ENCODE peak calls at places on chromosomes 7 and 10, in eight cellular contexts. One of them, this sample, is unnamed.

GRCh38 chr7:123961731-123962130 is 36.7 kb downstream of the SPAM1 start:
- DNase-seq in testis: no peak
- DNase-seq in ovary: no peak
- DNase-seq in HCT116: no peak
- DNase-seq in stomach: no peak
- DNase-seq in breast epithelium: no peak
- DNase-seq in transverse colon: no peak
- DNase-seq in body of pancreas: no peak
- DNase-seq in this sample: no peak

GRCh38 chr10:76382381-76382851 is 951.0 kb downstream of the LRMDA start:
- DNase-seq in testis: no peak
- DNase-seq in ovary: no peak
- DNase-seq in HCT116: no peak
- DNase-seq in stomach: no peak
- DNase-seq in breast epithelium: no peak
- DNase-seq in transverse colon: no peak
- DNase-seq in body of pancreas: no peak
- DNase-seq in this sample: no peak

GRCh38 chr10:132205650-132206376 is 19.1 kb downstream of the DPYSL4 start:
- DNase-seq in testis: no peak
- DNase-seq in ovary: no peak
- DNase-seq in HCT116: no peak
- DNase-seq in stomach: no peak
- DNase-seq in breast epithelium: no peak
- DNase-seq in transverse colon: no peak
- DNase-seq in body of pancreas: no peak
- DNase-seq in this sample: no peak

GRCh38 chr7:2380461-2380860 is 22.9 kb upstream of the CHST12 start:
- DNase-seq in testis: no peak
- DNase-seq in ovary: no peak
- DNase-seq in HCT116: no peak
- DNase-seq in stomach: no peak
- DNase-seq in breast epithelium: no peak
- DNase-seq in transverse colon: no peak
- DNase-seq in body of pancreas: no peak
- DNase-seq in this sample: no peak

GRCh38 chr7:38886265-38886664 is 22.7 kb downstream of the VPS41 start:
- DNase-seq in testis: no peak
- DNase-seq in ovary: no peak
- DNase-seq in HCT116: no peak
- DNase-seq in stomach: no peak
- DNase-seq in breast epithelium: no peak
- DNase-seq in transverse colon: no peak
- DNase-seq in body of pancreas: no peak
- DNase-seq in this sample: no peak

GRCh38 chr7:28354601-28355062 is 57.7 kb upstream of the CREB5 start:
- DNase-seq in testis: no peak
- DNase-seq in ovary: no peak
- DNase-seq in HCT116: no peak
- DNase-seq in stomach: no peak
- DNase-seq in breast epithelium: no peak
- DNase-seq in transverse colon: no peak
- DNase-seq in body of pancreas: peak; percentile 93
- DNase-seq in this sample: no peak

GRCh38 chr7:36080843-36081242 is 72.2 kb upstream of the EEPD1 start:
- DNase-seq in testis: no peak
- DNase-seq in ovary: no peak
- DNase-seq in HCT116: no peak
- DNase-seq in stomach: peak; percentile 49
- DNase-seq in breast epithelium: no peak
- DNase-seq in transverse colon: no peak
- DNase-seq in body of pancreas: no peak
- DNase-seq in this sample: no peak

GRCh38 chr7:17159500-17160037 is 138.9 kb upstream of the AHR start:
- DNase-seq in testis: no peak
- DNase-seq in ovary: no peak
- DNase-seq in HCT116: no peak
- DNase-seq in stomach: no peak
- DNase-seq in breast epithelium: no peak
- DNase-seq in transverse colon: no peak
- DNase-seq in body of pancreas: no peak
- DNase-seq in this sample: no peak

GRCh38 chr10:103021897-103022286 is 103.8 kb downstream of the CNNM2 start:
- DNase-seq in testis: no peak
- DNase-seq in ovary: no peak
- DNase-seq in HCT116: no peak
- DNase-seq in stomach: peak; percentile 29
- DNase-seq in breast epithelium: no peak
- DNase-seq in transverse colon: no peak
- DNase-seq in body of pancreas: no peak
- DNase-seq in this sample: no peak

GRCh38 chr7:106568680-106569499 is 92.1 kb downstream of the CCDC71L start:
- DNase-seq in testis: no peak
- DNase-seq in ovary: no peak
- DNase-seq in HCT116: peak; percentile 52
- DNase-seq in stomach: no peak
- DNase-seq in breast epithelium: peak; percentile 79
- DNase-seq in transverse colon: no peak
- DNase-seq in body of pancreas: peak; percentile 16
- DNase-seq in this sample: no peak

GRCh38 chr7:25288536-25289283 is 60.4 kb upstream of the NPVF start:
- DNase-seq in testis: no peak
- DNase-seq in ovary: no peak
- DNase-seq in HCT116: no peak
- DNase-seq in stomach: no peak
- DNase-seq in breast epithelium: no peak
- DNase-seq in transverse colon: no peak
- DNase-seq in body of pancreas: no peak
- DNase-seq in this sample: no peak

GRCh38 chr10:93913706-93914105 is 19.9 kb downstream of the SLC35G1 start:
- DNase-seq in testis: no peak
- DNase-seq in ovary: no peak
- DNase-seq in HCT116: no peak
- DNase-seq in stomach: no peak
- DNase-seq in breast epithelium: no peak
- DNase-seq in transverse colon: no peak
- DNase-seq in body of pancreas: no peak
- DNase-seq in this sample: no peak

GRCh38 chr10:65808687-65809333 is 1117.0 kb upstream of the LRRTM3 start:
- DNase-seq in testis: no peak
- DNase-seq in ovary: no peak
- DNase-seq in HCT116: no peak
- DNase-seq in stomach: no peak
- DNase-seq in breast epithelium: no peak
- DNase-seq in transverse colon: no peak
- DNase-seq in body of pancreas: no peak
- DNase-seq in this sample: no peak

GRCh38 chr7:73966062-73966940 is 61.7 kb upstream of the ELN start:
- DNase-seq in testis: no peak
- DNase-seq in ovary: no peak
- DNase-seq in HCT116: no peak
- DNase-seq in stomach: no peak
- DNase-seq in breast epithelium: peak; percentile 15
- DNase-seq in transverse colon: no peak
- DNase-seq in body of pancreas: no peak
- DNase-seq in this sample: no peak

DNA sequence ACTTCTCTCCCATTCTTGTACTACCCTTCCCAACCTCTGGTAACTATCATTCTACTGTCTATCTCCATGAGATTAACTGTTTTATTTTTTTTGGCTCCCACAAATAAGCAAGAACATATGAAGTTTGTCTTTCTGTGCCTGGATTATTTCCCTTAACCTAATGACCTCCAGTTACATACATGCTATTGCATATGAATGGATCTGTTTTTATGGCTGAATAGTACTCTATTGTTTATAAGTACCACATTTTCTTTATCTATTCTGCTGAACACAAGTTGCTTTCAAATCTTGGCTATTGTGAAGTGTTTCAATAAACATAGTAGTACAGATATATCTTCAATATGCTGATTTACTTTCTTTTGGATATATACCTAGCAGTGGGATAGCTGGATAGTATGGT is 376.6 kb upstream of the KCND2 start:
- DNase-seq in testis: no peak
- DNase-seq in ovary: no peak
- DNase-seq in HCT116: no peak
- DNase-seq in stomach: no peak
- DNase-seq in breast epithelium: no peak
- DNase-seq in transverse colon: no peak
- DNase-seq in body of pancreas: no peak
- DNase-seq in this sample: no peak
- TF ChIP-seq POLR2A in testis: no peak
- TF ChIP-seq POLR2A in ovary: no peak
- TF ChIP-seq POLR2A in HCT116: no peak
- TF ChIP-seq POLR2A in stomach: no peak
- TF ChIP-seq POLR2A in breast epithelium: no peak
- TF ChIP-seq POLR2A in transverse colon: no peak
- TF ChIP-seq POLR2A in body of pancreas: no peak
- TF ChIP-seq POLR2A in this sample: no peak

DNA sequence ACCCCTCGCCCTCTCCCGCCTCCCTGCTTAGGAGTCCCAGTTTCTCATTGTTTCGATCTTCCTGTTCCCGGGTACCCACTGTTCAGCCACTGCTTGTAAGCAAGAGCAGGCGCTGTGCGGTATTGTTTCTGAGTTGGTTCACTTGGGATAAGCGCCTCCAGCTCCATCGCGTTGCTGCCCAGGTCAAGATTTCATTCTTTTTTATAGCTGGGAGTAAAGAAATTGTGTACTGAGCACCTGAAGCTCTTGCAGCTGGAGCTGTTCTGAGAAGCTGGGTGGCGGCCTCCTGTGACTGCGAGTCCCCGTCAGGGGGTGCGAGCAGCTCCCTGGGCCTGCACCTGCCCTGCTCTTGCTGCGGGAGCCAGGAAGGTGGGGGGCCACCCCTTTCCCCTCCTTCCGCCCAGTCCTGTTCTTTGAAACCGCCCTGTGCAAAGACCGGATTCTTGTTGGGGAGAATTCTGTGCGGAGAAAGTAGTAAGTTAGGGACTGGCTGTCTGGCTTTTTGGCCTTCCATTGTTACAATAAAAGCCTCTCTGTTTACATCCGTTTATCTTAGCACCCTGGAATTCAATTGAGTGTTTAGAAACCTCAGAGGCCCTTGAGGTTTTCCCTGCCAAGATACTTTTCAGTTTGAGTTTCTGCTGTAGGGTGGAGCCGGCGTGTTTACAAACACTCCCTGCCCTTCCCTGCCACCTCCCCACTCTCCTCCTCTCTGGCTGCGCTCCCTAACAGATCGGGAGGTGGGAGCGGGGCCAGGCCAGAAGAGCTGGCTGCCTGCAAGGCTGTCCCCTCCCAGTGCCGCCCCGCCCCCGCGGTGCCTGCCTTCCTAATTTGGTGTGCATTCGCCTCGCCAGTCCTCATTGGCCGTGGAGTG is 30.8 kb upstream of the AP5Z1 start:
- DNase-seq in testis: peak; percentile 98
- DNase-seq in ovary: peak; percentile 99
- DNase-seq in HCT116: peak; percentile 85
- DNase-seq in stomach: peak; percentile 97
- DNase-seq in breast epithelium: peak; percentile 99
- DNase-seq in transverse colon: peak; percentile 98
- DNase-seq in body of pancreas: peak; percentile 97
- DNase-seq in this sample: peak; percentile 69
- TF ChIP-seq POLR2A in testis: no peak
- TF ChIP-seq POLR2A in ovary: no peak
- TF ChIP-seq POLR2A in HCT116: no peak
- TF ChIP-seq POLR2A in stomach: no peak
- TF ChIP-seq POLR2A in breast epithelium: no peak
- TF ChIP-seq POLR2A in transverse colon: peak; percentile 21
- TF ChIP-seq POLR2A in body of pancreas: no peak
- TF ChIP-seq POLR2A in this sample: peak; percentile 48

GRCh38 chr7:135168489-135169140 is 1.9 kb downstream of the CYREN start:
- DNase-seq in testis: no peak
- DNase-seq in ovary: no peak
- DNase-seq in HCT116: no peak
- DNase-seq in stomach: no peak
- DNase-seq in breast epithelium: no peak
- DNase-seq in transverse colon: no peak
- DNase-seq in body of pancreas: peak; percentile 12
- DNase-seq in this sample: no peak

GRCh38 chr7:135169141-135169935 is 1.2 kb downstream of the CYREN start:
- DNase-seq in testis: no peak
- DNase-seq in ovary: peak; percentile 39
- DNase-seq in HCT116: peak; percentile 68
- DNase-seq in stomach: no peak
- DNase-seq in breast epithelium: no peak
- DNase-seq in transverse colon: peak; percentile 76
- DNase-seq in body of pancreas: peak; percentile 39
- DNase-seq in this sample: peak; percentile 69

GRCh38 chr7:135168001-135168400 is 2.5 kb downstream of the CYREN start:
- DNase-seq in testis: no peak
- DNase-seq in ovary: no peak
- DNase-seq in HCT116: no peak
- DNase-seq in stomach: no peak
- DNase-seq in breast epithelium: no peak
- DNase-seq in transverse colon: peak; percentile 48
- DNase-seq in body of pancreas: peak; percentile 21
- DNase-seq in this sample: no peak

GRCh38 chr7:135169936-135170222 is 628 bp downstream of the CYREN start:
- DNase-seq in testis: no peak
- DNase-seq in ovary: no peak
- DNase-seq in HCT116: no peak
- DNase-seq in stomach: no peak
- DNase-seq in breast epithelium: no peak
- DNase-seq in transverse colon: no peak
- DNase-seq in body of pancreas: no peak
- DNase-seq in this sample: no peak

DNA sequence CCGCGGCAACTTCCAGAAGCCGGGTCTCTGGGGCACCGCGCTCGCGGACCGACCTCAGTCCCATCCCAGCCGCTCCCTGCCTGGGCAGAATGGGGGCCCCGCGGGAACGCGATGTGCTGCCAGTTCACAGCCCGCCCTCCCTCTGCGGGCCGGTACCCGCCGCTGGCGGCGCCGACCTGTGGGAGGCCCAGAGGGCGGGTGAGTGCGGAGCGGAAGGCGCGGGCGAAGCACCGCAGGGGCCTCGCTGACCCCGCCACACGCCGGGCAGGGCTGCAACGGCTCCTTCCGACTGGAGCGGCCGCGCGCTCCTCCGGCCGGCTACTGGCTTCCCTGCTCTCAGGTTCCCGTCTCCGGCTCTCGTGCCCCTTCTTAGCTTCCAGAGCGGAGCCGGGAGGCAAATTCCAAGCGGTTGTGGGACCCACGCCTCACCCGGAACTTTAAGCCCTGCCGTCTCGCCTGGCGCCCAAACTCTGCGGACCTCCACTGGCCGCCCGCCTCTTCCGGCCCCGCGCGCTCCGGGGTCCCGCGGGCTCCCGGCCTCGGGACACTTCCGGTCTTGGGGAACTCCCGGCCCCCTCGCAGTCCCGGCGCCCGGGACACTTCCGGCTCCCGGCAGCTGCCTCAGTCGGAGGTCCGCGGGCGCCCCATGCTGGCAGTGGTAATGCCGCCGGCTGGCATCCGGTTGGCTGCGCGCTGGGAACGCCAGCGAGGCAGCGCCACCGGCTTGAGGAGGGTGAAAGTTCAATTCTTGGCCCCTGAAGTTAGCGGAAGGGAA is at the start of gene CYREN:
- DNase-seq in testis: peak; percentile 94
- DNase-seq in ovary: peak; percentile 97
- DNase-seq in HCT116: peak; percentile 88
- DNase-seq in stomach: peak; percentile 96
- DNase-seq in breast epithelium: peak; percentile 89
- DNase-seq in transverse colon: peak; percentile 96
- DNase-seq in body of pancreas: peak; percentile 95
- DNase-seq in this sample: peak; percentile 85
- TF ChIP-seq POLR2A in testis: peak; percentile 19
- TF ChIP-seq POLR2A in ovary: peak; percentile 51
- TF ChIP-seq POLR2A in HCT116: peak; percentile 36
- TF ChIP-seq POLR2A in stomach: peak; percentile 46
- TF ChIP-seq POLR2A in breast epithelium: peak; percentile 26
- TF ChIP-seq POLR2A in transverse colon: peak; percentile 77
- TF ChIP-seq POLR2A in body of pancreas: peak; percentile 70
- TF ChIP-seq POLR2A in this sample: peak; percentile 53

GRCh38 chr10:5904227-5904626 is 14.2 kb downstream of the FBH1 start:
- DNase-seq in testis: no peak
- DNase-seq in ovary: no peak
- DNase-seq in HCT116: no peak
- DNase-seq in stomach: no peak
- DNase-seq in breast epithelium: no peak
- DNase-seq in transverse colon: peak; percentile 26
- DNase-seq in body of pancreas: no peak
- DNase-seq in this sample: peak; percentile 38
- TF ChIP-seq POLR2A in testis: no peak
- TF ChIP-seq POLR2A in ovary: no peak
- TF ChIP-seq POLR2A in HCT116: no peak
- TF ChIP-seq POLR2A in stomach: no peak
- TF ChIP-seq POLR2A in breast epithelium: no peak
- TF ChIP-seq POLR2A in transverse colon: no peak
- TF ChIP-seq POLR2A in body of pancreas: no peak
- TF ChIP-seq POLR2A in this sample: no peak

This sample was measured in GM12891.